ENCODE peak calls at places on chromosomes 7 and 10, in four cellular contexts. N, U, Q and M are unnamed samples.

GRCh38 chr10:120982507-120982906 is 131.3 kb downstream of the WDR11 start:
- DNase-seq in N (no peak), U (no peak), Q (no peak), M (peak)

GRCh38 chr7:113085781-113086390 is 741 bp downstream of the GPR85 start:
- DNase-seq in N (peak), U (no peak), Q (no peak), M (no peak)

GRCh38 chr7:151631149-151631967 is 111.7 kb upstream of the RHEB start:
- DNase-seq in N (no peak), U (no peak), Q (no peak), M (no peak)

GRCh38 chr7:98202367-98203195 is 8.7 kb upstream of the BHLHA15 start:
- DNase-seq in N (no peak), U (no peak), Q (no peak), M (no peak)

GRCh38 chr10:132517951-132518521 is 19.6 kb upstream of the INPP5A start:
- DNase-seq in N (no peak), U (no peak), Q (no peak), M (no peak)

GRCh38 chr7:85621286-85621685 is 434.4 kb upstream of the SEMA3D start:
- DNase-seq in N (no peak), U (no peak), Q (no peak), M (no peak)

GRCh38 chr7:105224884-105225651 is 163.7 kb downstream of the SRPK2 start:
- DNase-seq in N (peak), U (no peak), Q (peak), M (no peak)

GRCh38 chr7:155846156-155846555 is 33.9 kb upstream of the SHH start:
- DNase-seq in N (no peak), U (peak), Q (no peak), M (no peak)

GRCh38 chr10:17241611-17242333 is 13.7 kb downstream of the VIM start:
- DNase-seq in N (no peak), U (no peak), Q (no peak), M (no peak)

GRCh38 chr7:81244213-81244612 is 325.4 kb upstream of the SEMA3C start:
- DNase-seq in N (peak), U (no peak), Q (no peak), M (no peak)

GRCh38 chr10:7889947-7890542 is 71.7 kb downstream of the TAF3 start:
- DNase-seq in N (no peak), U (no peak), Q (no peak), M (no peak)

GRCh38 chr7:130365511-130366441 is 14.5 kb upstream of the CPA1 start:
- DNase-seq in N (peak), U (no peak), Q (no peak), M (no peak)

GRCh38 chr10:103748020-103748419 is 107.4 kb downstream of the SH3PXD2A start:
- DNase-seq in N (no peak), U (no peak), Q (no peak), M (no peak)

GRCh38 chr10:21495002-21495685 is 30.3 kb downstream of the SKIDA1 start:
- DNase-seq in N (peak), U (no peak), Q (no peak), M (peak)

GRCh38 chr10:74738985-74739567 is 87.3 kb upstream of the KAT6B start:
- DNase-seq in N (peak), U (no peak), Q (no peak), M (no peak)
- TF ChIP-seq CTCF in N (peak), U (peak), Q (no peak), M (peak)

GRCh38 chr7:51273360-51273759 is 43.2 kb downstream of the COBL start:
- DNase-seq in N (no peak), U (no peak), Q (no peak), M (no peak)
- TF ChIP-seq CTCF in N (no peak), U (no peak), Q (no peak), M (no peak)

DNA sequence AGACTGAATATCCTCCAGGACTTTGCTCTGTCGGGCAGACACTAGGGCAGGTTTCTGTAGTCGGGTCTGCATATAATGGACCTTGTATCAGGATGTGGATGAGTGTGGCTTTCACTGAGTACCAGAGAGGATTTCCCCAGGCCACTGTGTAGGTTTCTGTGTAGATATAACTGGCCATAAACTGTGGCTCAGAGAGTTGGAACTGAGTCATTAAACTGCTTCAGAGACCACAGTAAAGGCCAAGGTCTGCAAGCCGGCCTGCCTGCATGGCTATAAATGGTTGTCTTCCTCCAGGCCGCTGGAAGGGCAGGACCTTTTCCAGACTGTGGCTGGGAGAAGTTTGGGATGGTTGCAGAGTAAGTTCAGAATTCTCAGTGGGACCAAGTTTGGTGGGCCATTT is 16.9 kb downstream of the ZNF92 start:
- DNase-seq in N (no peak), U (no peak), Q (no peak), M (no peak)
- TF ChIP-seq CTCF in N (no peak), U (no peak), Q (no peak), M (no peak)

GRCh38 chr7:818031-818699 is 14.1 kb upstream of the SUN1 start:
- DNase-seq in N (peak), U (no peak), Q (no peak), M (no peak)
- TF ChIP-seq CTCF in N (peak), U (peak), Q (peak), M (peak)

DNA sequence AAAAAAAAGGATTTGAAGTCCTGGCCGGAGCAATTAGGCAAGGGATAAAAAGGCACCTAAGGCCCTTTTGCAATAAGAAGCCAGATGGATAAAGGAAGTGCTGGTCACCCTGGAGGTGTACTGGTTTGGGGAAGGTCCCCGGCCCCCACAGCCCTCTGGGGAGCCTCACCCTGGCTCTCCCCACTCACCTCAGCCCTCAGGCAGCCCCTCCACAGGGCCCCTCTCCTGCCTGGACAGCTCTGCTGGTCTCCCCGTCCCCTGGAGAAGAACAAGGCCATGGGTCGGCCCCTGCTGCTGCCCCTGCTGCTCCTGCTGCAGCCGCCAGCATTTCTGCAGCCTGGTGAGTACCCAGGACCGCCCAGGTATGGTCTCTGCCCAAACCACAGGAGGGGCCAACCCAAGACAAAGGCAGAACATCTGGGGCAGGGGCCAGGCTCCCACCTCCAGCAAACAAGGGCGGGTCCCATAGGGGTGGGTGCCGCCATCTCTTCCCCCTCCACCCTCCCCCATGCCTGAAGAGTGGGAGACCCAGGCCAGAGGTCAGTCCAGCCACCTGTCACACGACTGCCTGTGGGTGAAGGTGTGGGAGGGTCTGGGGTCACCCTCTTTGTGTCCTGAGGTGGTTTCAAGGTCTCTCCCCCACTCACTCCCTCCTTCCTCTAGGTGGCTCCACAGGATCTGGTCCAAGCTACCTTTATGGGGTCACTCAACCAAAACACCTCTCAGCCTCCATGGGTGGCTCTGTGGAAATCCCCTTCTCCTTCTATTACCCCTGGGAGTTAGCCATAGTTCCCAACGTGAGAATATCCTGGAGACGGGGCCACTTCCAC is at the start of gene PILRB:
- DNase-seq in N (no peak), U (peak), Q (no peak), M (no peak)
- TF ChIP-seq CTCF in N (no peak), U (no peak), Q (no peak), M (no peak)

GRCh38 chr7:72493850-72494661 is 81.9 kb upstream of the CALN1 start:
- DNase-seq in N (peak), U (peak), Q (peak), M (peak)
- TF ChIP-seq CTCF in N (peak), U (peak), Q (peak), M (peak)